ENCODE peak calls at places on chromosomes 5 and 9, in six cellular contexts. X is fibroblast of lung, N is tibial artery, Z is SJSA1, U is A549, J is OCI-LY7. I is an unnamed sample. For H3K4me1 and H3K9me3, the result is how much of the 10 kb centered on the place peaks cover.

GRCh38 chr9:127778280-127779135 is at the start of gene SH2D3C:
- DNase-seq in N (no peak), J (peak), U (no peak), X (no peak), Z (no peak), I (no peak)

GRCh38 chr5:173920024-173920753 is 32.0 kb downstream of the CPEB4 start:
- DNase-seq in N (no peak), J (no peak), U (no peak), Z (no peak), X (peak), I (no peak)

GRCh38 chr9:123647145-123647544 is 282.8 kb downstream of the DENND1A start:
- DNase-seq in N (no peak), X (no peak), U (no peak), Z (no peak), J (no peak), I (no peak)

GRCh38 chr5:2656186-2656585 is 95.3 kb downstream of the IRX2 start:
- DNase-seq in U (no peak), N (no peak), X (peak), J (no peak), Z (peak), I (no peak)

GRCh38 chr9:27572566-27572917 is 739 bp downstream of the C9orf72 start:
- DNase-seq in N (no peak), U (peak), J (peak), X (peak), Z (no peak), I (no peak)

GRCh38 chr9:16182784-16183183 is 629.9 kb downstream of the CCDC171 start:
- DNase-seq in X (no peak), Z (no peak), J (no peak), N (no peak), U (no peak), I (no peak)

GRCh38 chr5:14476791-14477435 is 104.7 kb upstream of the OTULINL start:
- DNase-seq in X (peak), N (no peak), Z (no peak), U (no peak), J (no peak), I (no peak)

GRCh38 chr9:89746385-89747116 is 141.7 kb downstream of the GADD45G start:
- DNase-seq in N (no peak), U (no peak), Z (no peak), X (no peak), J (no peak), I (no peak)

GRCh38 chr5:22754155-22754554 is 99.0 kb downstream of the CDH12 start:
- DNase-seq in J (no peak), Z (no peak), U (no peak), N (no peak), X (no peak), I (no peak)

GRCh38 chr5:21087766-21088165 is 1099.8 kb upstream of the CDH18 start:
- DNase-seq in Z (no peak), X (no peak), J (no peak), U (no peak), N (no peak), I (no peak)

GRCh38 chr5:41908374-41909079 is 4.4 kb downstream of the RIMOC1 start:
- DNase-seq in N (no peak), X (peak), Z (no peak), J (no peak), U (no peak), I (no peak)

GRCh38 chr5:142334548-142334947 is 9.7 kb upstream of the SPRY4 start:
- DNase-seq in J (no peak), U (no peak), N (no peak), X (no peak), Z (no peak), I (no peak)
- H3K4me1 ChIP-seq in J (under half), U (under half), N (under half), X (under half), Z (under half), I (under half)

GRCh38 chr9:138118601-138119071 is 241.1 kb downstream of the CACNA1B start:
- DNase-seq in U (no peak), Z (peak), J (no peak), X (no peak), N (peak), I (peak)
- H3K9me3 ChIP-seq in U (under half), Z (under half), J (under half), X (under half), N (under half), I (under half)

DNA sequence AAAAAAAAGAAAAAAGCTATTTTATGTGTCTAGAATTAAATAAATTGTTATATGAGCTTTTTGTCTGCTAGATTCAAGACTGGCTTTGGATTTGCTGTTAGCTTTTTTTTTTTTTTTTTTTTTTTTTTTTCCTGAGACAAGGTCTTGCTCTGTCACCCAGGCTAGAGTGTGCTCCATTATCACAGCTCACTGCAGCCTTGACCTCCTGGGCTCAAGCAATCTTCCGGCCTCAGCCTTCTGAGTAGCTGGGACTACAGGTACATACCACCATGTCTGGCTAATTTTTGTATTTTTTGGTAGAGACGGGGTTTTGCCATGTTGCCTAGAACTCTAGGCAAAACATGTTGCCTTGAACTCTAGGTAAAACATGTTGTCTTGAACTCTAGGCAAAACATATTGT is 16.7 kb downstream of the GPBP1 start:
- DNase-seq in N (no peak), Z (no peak), X (no peak), J (no peak), U (no peak), I (no peak)
- H3K4me1 ChIP-seq in N (under half), Z (under half), X (under half), J (under half), U (under half), I (under half)

GRCh38 chr9:82234160-82234943 is 245.8 kb downstream of the SPATA31D1 start:
- DNase-seq in N (no peak), X (no peak), U (no peak), Z (no peak), J (peak), I (no peak)

DNA sequence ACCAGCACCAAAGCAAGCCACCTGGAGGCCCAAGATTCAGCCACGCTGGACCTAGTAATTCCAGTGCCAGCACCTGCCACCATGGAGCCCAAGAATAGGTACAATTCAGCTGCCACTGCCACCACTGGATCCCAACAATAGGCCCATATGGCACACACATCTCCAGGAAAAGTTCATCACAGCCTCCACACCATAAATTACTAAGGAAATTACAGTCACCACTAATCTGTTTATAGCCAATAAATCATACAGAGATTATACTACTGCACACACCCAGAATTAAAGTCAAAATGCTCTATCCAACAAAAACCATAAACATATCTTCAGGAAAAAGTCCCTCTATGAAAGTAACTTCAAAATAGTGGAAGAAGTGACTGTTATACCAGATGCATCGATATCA is 242.8 kb downstream of the SPATA31D1 start:
- DNase-seq in J (no peak), X (no peak), U (no peak), N (no peak), Z (no peak), I (no peak)
- H3K9me3 ChIP-seq in J (under half), X (under half), U (under half), N (under half), Z (under half), I (under half)

DNA sequence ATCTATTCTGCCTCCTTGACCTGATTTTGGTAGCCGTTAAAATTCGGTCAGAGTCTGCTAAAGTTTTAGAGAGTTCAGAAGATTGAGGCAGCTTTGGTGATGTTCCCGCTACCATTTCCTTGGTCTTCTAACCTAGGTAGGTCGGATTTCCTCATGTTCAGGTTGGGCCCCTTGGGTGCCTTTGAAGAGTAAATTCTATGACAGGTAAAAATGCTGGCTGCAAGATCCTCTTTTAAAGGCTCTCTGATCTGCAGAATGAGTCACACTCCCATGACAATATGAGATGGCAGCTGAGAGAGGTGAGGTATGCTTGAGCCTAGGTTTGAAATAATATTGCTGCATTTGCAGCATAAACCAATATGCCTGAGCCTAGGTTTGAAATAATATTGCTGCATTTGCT is 198.9 kb downstream of the TSSK1B start:
- DNase-seq in U (no peak), J (no peak), Z (no peak), X (no peak), N (no peak), I (no peak)
- H3K4me1 ChIP-seq in U (under half), J (under half), Z (under half), X (under half), N (under half), I (under half)

GRCh38 chr5:141421489-141421855 is 621 bp downstream of the PCDHGA11 start:
- DNase-seq in N (no peak), U (no peak), J (no peak), Z (no peak), X (no peak), I (no peak)
- H3K9me3 ChIP-seq in N (under half), U (half or more), J (under half), Z (under half), X (under half), I (under half)

DNA sequence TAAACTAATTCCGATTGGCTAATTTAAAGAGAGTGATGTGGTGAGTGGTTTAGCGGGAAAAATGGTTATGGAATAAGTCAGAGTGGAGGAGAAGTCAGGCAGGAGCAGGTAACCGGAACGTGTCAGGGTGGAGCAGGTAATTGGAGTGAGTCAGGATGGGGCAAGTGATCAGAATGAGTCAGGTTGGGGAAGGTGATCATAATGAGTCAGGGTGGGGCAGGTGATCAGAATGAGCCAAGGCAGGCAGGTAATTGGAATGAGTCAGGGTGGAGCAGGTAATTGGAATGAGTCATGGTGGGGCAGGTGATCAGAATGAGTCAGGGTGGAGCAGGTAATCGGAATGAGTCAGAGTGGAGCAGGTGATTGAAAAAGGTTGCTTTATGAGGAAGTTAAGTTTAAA is 101.4 kb downstream of the TMEM167A start:
- DNase-seq in N (no peak), J (no peak), X (no peak), Z (no peak), U (no peak), I (no peak)
- H3K4me1 ChIP-seq in N (under half), J (under half), X (under half), Z (under half), U (under half), I (under half)

DNA sequence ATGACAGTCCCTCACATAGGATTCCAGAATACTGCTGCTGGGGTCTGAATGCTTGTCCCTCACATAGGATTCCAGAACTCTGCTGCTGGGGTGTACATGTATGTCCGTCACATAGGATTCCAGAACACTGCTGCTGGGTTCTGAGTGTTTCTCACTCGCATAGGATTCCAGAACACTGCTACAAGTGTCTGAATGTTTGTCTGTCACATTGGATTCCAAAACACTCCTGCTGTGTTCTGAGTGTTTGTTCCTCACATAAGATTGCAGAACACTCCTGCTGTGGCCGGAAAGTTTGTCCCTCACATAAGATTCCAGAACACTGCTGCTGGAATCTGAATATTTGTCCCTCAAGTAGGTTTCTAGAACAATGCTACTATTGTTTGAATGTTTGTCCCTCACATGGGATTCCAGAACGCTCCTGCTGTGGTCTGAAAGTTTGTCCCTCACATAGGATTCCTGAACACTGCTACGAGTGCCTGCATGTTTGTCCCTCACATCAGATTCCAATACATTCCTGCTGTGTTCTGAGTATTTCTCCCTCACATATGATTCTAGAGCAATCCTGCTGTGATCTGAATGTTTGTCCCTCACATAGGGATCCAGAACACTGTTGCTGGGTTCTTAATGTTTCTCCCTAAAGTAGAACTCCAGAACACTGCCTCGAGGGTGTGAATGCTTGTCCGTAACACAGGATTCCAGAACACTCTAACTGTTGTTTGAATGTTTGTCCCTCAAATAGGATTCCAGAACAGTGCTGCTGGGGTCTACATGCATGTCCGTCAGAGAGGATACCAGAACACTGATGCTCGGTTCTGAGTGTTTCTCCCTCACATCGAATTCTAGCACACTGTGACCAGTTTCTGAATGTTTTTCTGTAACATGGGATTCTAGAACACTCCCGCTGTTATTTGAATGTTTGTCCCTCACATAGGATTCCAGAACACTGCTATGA is 200.4 kb downstream of the FOXD4L6 start:
- DNase-seq in N (no peak), Z (no peak), X (no peak), J (no peak), U (no peak), I (no peak)
- H3K9me3 ChIP-seq in N (half or more), Z (under half), X (under half), J (under half), U (half or more), I (under half)

GRCh38 chr5:150622157-150622556 is 18.3 kb upstream of the SYNPO start:
- DNase-seq in X (peak), N (no peak), J (no peak), U (no peak), Z (no peak), I (no peak)

GRCh38 chr5:150623152-150623877 is 17.1 kb upstream of the SYNPO start:
- DNase-seq in J (no peak), X (no peak), U (no peak), Z (no peak), N (no peak), I (no peak)

GRCh38 chr5:150619359-150620230 is 20.9 kb upstream of the SYNPO start:
- DNase-seq in U (no peak), N (peak), X (peak), Z (no peak), J (no peak), I (no peak)

GRCh38 chr5:150623878-150624216 is 16.6 kb upstream of the SYNPO start:
- DNase-seq in J (no peak), X (no peak), U (no peak), Z (no peak), N (no peak), I (no peak)

GRCh38 chr5:150621301-150621700 is 19.2 kb upstream of the SYNPO start:
- DNase-seq in J (no peak), U (no peak), N (no peak), X (no peak), Z (no peak), I (no peak)
- H3K4me1 ChIP-seq in J (under half), U (under half), N (under half), X (under half), Z (under half), I (under half)